ENCODE peak calls at places on chromosomes 3 and 15, in five cellular contexts. V is astrocyte of the spinal cord, Q is mucosa of descending colon, W is AG09309, B is psoas muscle. Z is an unnamed sample.

GRCh38 chr15:57223345-57223744 is 153.0 kb upstream of the CGNL1 start:
- DNase-seq in V (no peak), Q (no peak), B (no peak), W (no peak), Z (no peak)

GRCh38 chr3:188296761-188297689 is 143.1 kb downstream of the LPP start:
- DNase-seq in W (peak), Q (peak), V (peak), B (no peak), Z (no peak)

GRCh38 chr3:66075281-66075680 is 36.6 kb upstream of the MAGI1 start:
- DNase-seq in B (no peak), V (peak), Q (no peak), W (peak), Z (no peak)

GRCh38 chr15:63374686-63375520 is 6.7 kb downstream of the CA12 start:
- DNase-seq in B (peak), Q (no peak), V (peak), W (no peak), Z (no peak)

GRCh38 chr3:183560607-183561006 is 5.1 kb upstream of the KLHL6 start:
- DNase-seq in V (no peak), W (no peak), B (no peak), Q (peak), Z (no peak)

GRCh38 chr15:48242015-48242414 is 35.9 kb downstream of the SLC12A1 start:
- DNase-seq in B (no peak), V (no peak), W (no peak), Q (no peak), Z (no peak)

GRCh38 chr3:55891106-55891505 is 404.0 kb upstream of the WNT5A start:
- DNase-seq in V (no peak), W (no peak), Q (no peak), B (no peak), Z (no peak)

GRCh38 chr3:25021816-25022215 is 406.2 kb upstream of the RARB start:
- DNase-seq in W (no peak), B (no peak), Q (peak), V (peak), Z (no peak)

GRCh38 chr15:31274496-31275330 is 51.9 kb upstream of the KLF13 start:
- DNase-seq in B (peak), Q (peak), W (no peak), V (no peak), Z (no peak)

GRCh38 chr3:16807441-16807840 is 77.3 kb upstream of the PLCL2 start:
- DNase-seq in Q (no peak), V (no peak), B (no peak), W (peak), Z (no peak)

GRCh38 chr3:2838533-2839157 is 271.5 kb downstream of the IL5RA start:
- DNase-seq in Q (no peak), W (no peak), B (no peak), V (no peak), Z (no peak)

GRCh38 chr3:13022348-13023250 is 50.6 kb downstream of the IQSEC1 start:
- DNase-seq in Q (no peak), V (peak), B (peak), W (peak), Z (no peak)

GRCh38 chr15:99401971-99402732 is 150.9 kb downstream of the LRRC28 start:
- DNase-seq in B (no peak), V (peak), W (no peak), Q (no peak), Z (no peak)

GRCh38 chr3:78659386-78659987 is 1108.3 kb downstream of the ROBO1 start:
- DNase-seq in Q (peak), W (no peak), B (no peak), V (peak), Z (peak)

GRCh38 chr15:51224428-51224827 is 114.0 kb downstream of the CYP19A1 start:
- DNase-seq in Q (no peak), W (no peak), B (no peak), V (peak), Z (no peak)

GRCh38 chr3:98644168-98644567 is 50.8 kb upstream of the CPOX start:
- DNase-seq in Q (no peak), V (no peak), W (no peak), B (no peak), Z (no peak)

GRCh38 chr3:45272828-45273470 is 46.9 kb upstream of the TMEM158 start:
- DNase-seq in W (no peak), B (no peak), V (no peak), Q (no peak), Z (no peak)

GRCh38 chr15:58038426-58039106 is 26.9 kb downstream of the ALDH1A2 start:
- DNase-seq in Q (peak), B (no peak), W (no peak), V (peak), Z (no peak)

GRCh38 chr15:78438595-78439285 is 724 bp downstream of the IREB2 start:
- DNase-seq in W (no peak), B (no peak), Q (peak), V (peak), Z (no peak)

GRCh38 chr3:27533718-27534578 is 49.8 kb upstream of the SLC4A7 start:
- DNase-seq in B (peak), W (peak), V (peak), Q (peak), Z (peak)

GRCh38 chr3:158573714-158574113 is 2.7 kb downstream of the MLF1 start:
- DNase-seq in Q (no peak), W (no peak), V (no peak), B (no peak), Z (no peak)

GRCh38 chr3:125683067-125683844 is 88.0 kb upstream of the OSBPL11 start:
- DNase-seq in Q (no peak), V (no peak), W (no peak), B (no peak), Z (no peak)

GRCh38 chr15:99090011-99090699 is 14.7 kb upstream of the SYNM start:
- DNase-seq in W (no peak), B (no peak), V (no peak), Q (no peak), Z (no peak)

GRCh38 chr15:79399591-79399990 is 32.5 kb upstream of the MINAR1 start:
- DNase-seq in B (no peak), Q (no peak), W (no peak), V (no peak), Z (no peak)

GRCh38 chr3:197561926-197562325 is 6.2 kb upstream of the BDH1 start:
- DNase-seq in V (no peak), W (no peak), Q (no peak), B (no peak), Z (no peak)

GRCh38 chr15:95174880-95175279 is 943.5 kb downstream of the MCTP2 start:
- DNase-seq in Q (no peak), V (no peak), W (no peak), B (no peak), Z (peak)

GRCh38 chr3:36813320-36813719 is 49.0 kb upstream of the DCLK3 start:
- DNase-seq in B (no peak), V (no peak), W (no peak), Q (no peak), Z (no peak)

GRCh38 chr15:73841756-73842590 is 31.4 kb upstream of the TBC1D21 start:
- DNase-seq in W (no peak), V (no peak), Q (no peak), B (no peak), Z (no peak)

GRCh38 chr3:153614563-153614962 is 452.5 kb downstream of the RAP2B start:
- DNase-seq in V (peak), Q (no peak), W (peak), B (no peak), Z (no peak)

GRCh38 chr3:174125267-174125844 is 727.8 kb downstream of the NLGN1 start:
- DNase-seq in V (peak), W (peak), B (no peak), Q (no peak), Z (no peak)

GRCh38 chr15:60044636-60045273 is 40.6 kb downstream of the FOXB1 start:
- DNase-seq in V (no peak), W (no peak), Q (no peak), B (no peak), Z (no peak)

GRCh38 chr3:72517325-72517724 is 330.9 kb downstream of the SHQ1 start:
- DNase-seq in W (no peak), Q (peak), B (no peak), V (no peak), Z (no peak)

GRCh38 chr3:9682123-9682522 is 21.5 kb upstream of the CPNE9 start:
- DNase-seq in Q (no peak), V (no peak), B (no peak), W (no peak), Z (no peak)

GRCh38 chr3:9679476-9680097 is 24.0 kb upstream of the CPNE9 start:
- DNase-seq in W (no peak), Q (no peak), V (no peak), B (no peak), Z (no peak)

GRCh38 chr3:9678493-9678892 is 25.1 kb upstream of the CPNE9 start:
- DNase-seq in Q (no peak), W (no peak), B (no peak), V (no peak), Z (no peak)

GRCh38 chr3:9681011-9681722 is 22.5 kb upstream of the CPNE9 start:
- DNase-seq in V (no peak), Q (no peak), B (no peak), W (no peak), Z (no peak)

GRCh38 chr3:9681723-9682081 is 21.9 kb upstream of the CPNE9 start:
- DNase-seq in W (no peak), Q (peak), V (no peak), B (no peak), Z (no peak)
- H3K4me3 ChIP-seq in W (no peak), Q (no peak), V (no peak), B (no peak), Z (no peak)

DNA sequence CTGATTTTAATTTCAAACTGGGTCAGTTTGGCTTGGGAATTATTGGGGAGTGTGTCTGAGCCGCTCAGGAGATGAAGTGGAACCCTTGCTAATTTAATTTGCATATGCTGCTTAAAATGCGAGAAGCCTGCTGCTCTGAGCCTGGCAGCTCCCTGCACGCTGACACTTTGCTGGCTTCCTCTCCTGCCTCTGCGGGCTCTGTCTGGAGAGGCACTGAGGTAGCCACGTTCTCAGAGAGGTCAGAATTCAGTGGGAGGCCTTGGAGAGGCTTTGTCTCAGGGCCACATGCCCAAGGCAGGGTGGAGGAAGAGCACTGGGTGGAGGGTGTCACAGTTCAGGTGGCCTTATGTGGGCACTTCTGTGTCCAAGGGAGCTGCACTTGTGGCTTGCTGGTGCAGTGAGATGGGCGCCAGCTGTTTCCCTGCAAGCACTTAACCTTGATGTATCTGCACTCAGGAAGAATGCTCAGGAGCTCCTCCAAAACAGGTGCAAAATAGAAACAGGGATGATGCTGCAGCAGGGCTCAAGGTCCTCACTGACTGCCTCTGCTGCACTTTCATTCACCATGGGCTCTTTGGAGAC is 151.5 kb downstream of the CADPS start:
- DNase-seq in B (no peak), V (no peak), W (no peak), Q (no peak), Z (no peak)
- H3K4me3 ChIP-seq in B (no peak), V (no peak), W (no peak), Q (no peak), Z (no peak)

GRCh38 chr15:69498987-69499386 is 46.4 kb downstream of the RPLP1 start:
- DNase-seq in V (no peak), Q (no peak), B (no peak), W (no peak), Z (no peak)
- H3K4me3 ChIP-seq in V (no peak), Q (no peak), B (no peak), W (no peak), Z (no peak)

GRCh38 chr3:132723551-132723950 is 1.3 kb upstream of the NPHP3 start:
- DNase-seq in Q (no peak), V (peak), B (no peak), W (no peak), Z (no peak)
- H3K4me3 ChIP-seq in Q (no peak), V (peak), B (peak), W (no peak), Z (peak)

DNA sequence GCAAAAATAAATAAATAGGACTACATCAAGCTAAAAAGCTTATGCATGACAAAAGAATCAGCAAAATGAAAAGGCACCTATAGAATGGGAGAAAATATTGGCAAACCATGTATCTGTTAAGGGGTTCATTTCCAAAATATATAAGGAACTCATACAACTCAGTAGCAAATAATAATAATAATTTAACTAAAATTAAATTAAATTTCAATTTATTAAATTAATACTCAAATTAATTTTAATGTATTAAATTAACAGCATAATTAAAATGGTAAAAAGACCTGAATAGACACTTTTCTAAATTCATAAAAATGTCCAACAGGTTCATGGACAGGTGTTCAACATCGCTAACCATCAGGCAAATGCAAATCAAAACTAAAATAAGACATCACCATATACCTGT is 34.0 kb upstream of the THBS1 start:
- DNase-seq in W (no peak), Q (no peak), V (no peak), B (no peak), Z (no peak)
- H3K4me3 ChIP-seq in W (no peak), Q (no peak), V (no peak), B (no peak), Z (no peak)